ENCODE peak calls at places on chromosomes 7 and 10, in five cellular contexts. Y is lung, B is transverse colon, P is right lobe of liver, O is MM.1S. R is an unnamed sample.

GRCh38 chr10:62224606-62225005 is 44.0 kb downstream of the RTKN2 start:
- DNase-seq in Y (no peak), B (no peak), P (no peak), O (no peak), R (no peak)

GRCh38 chr7:144526912-144527610 is 123.6 kb upstream of the NOBOX start:
- DNase-seq in Y (no peak), B (no peak), P (no peak), O (no peak), R (no peak)

GRCh38 chr10:74231375-74231774 is 80.4 kb downstream of the ADK start:
- DNase-seq in Y (no peak), B (no peak), P (no peak), O (no peak), R (no peak)

GRCh38 chr7:26899519-26899918 is 35.1 kb upstream of the SKAP2 start:
- DNase-seq in Y (no peak), B (no peak), P (no peak), O (no peak), R (no peak)

GRCh38 chr7:84002348-84002747 is 192.2 kb downstream of the SEMA3A start:
- DNase-seq in Y (no peak), B (no peak), P (no peak), O (no peak), R (no peak)

GRCh38 chr7:44617225-44617885 is 10.9 kb downstream of the OGDH start:
- DNase-seq in Y (no peak), B (no peak), P (no peak), O (no peak), R (no peak)

GRCh38 chr7:133871757-133872156 is 255.4 kb upstream of the LRGUK start:
- DNase-seq in Y (no peak), B (no peak), P (no peak), O (no peak), R (no peak)

GRCh38 chr10:99917963-99918825 is 91.6 kb downstream of the DNMBP start:
- DNase-seq in Y (peak), B (peak), P (peak), O (no peak), R (peak)

GRCh38 chr7:114082934-114083647 is 164.3 kb upstream of the PPP1R3A start:
- DNase-seq in Y (no peak), B (peak), P (peak), O (no peak), R (no peak)

GRCh38 chr7:56097700-56098099 is 4.9 kb upstream of the PHKG1 start:
- DNase-seq in Y (no peak), B (no peak), P (no peak), O (peak), R (no peak)

GRCh38 chr7:36208997-36209813 is 56.2 kb downstream of the EEPD1 start:
- DNase-seq in Y (no peak), B (no peak), P (no peak), O (no peak), R (no peak)

GRCh38 chr7:105530546-105530945 is 1.5 kb upstream of the RINT1 start:
- DNase-seq in Y (no peak), B (no peak), P (no peak), O (no peak), R (no peak)

GRCh38 chr10:63114031-63114814 is 18.9 kb upstream of the NRBF2 start:
- DNase-seq in Y (peak), B (peak), P (peak), O (no peak), R (no peak)

GRCh38 chr10:100528885-100529472 is 692 bp downstream of the NDUFB8 start:
- DNase-seq in Y (no peak), B (no peak), P (peak), O (no peak), R (peak)

GRCh38 chr7:47513741-47514241 is 68.1 kb downstream of the TNS3 start:
- DNase-seq in Y (no peak), B (no peak), P (no peak), O (no peak), R (no peak)

GRCh38 chr10:58399410-58399809 is 14.2 kb downstream of the TFAM start:
- DNase-seq in Y (no peak), B (no peak), P (no peak), O (no peak), R (no peak)

GRCh38 chr10:88932539-88933256 is 19.9 kb downstream of the ACTA2 start:
- DNase-seq in Y (peak), B (peak), P (no peak), O (peak), R (peak)

GRCh38 chr10:15745748-15746147 is 26.0 kb upstream of the ITGA8 start:
- DNase-seq in Y (peak), B (no peak), P (no peak), O (no peak), R (no peak)

GRCh38 chr7:42876182-42877068 is 35.4 kb downstream of the C7orf25 start:
- DNase-seq in Y (peak), B (peak), P (no peak), O (peak), R (peak)

GRCh38 chr7:26858735-26859134 is 5.7 kb downstream of the SKAP2 start:
- DNase-seq in Y (no peak), B (no peak), P (no peak), O (no peak), R (no peak)

GRCh38 chr7:144037414-144038096 is 11.2 kb upstream of the OR2A5 start:
- DNase-seq in Y (no peak), B (no peak), P (no peak), O (no peak), R (no peak)

GRCh38 chr10:58625070-58625469 is 112.4 kb downstream of the BICC1 start:
- DNase-seq in Y (no peak), B (no peak), P (no peak), O (no peak), R (no peak)

GRCh38 chr7:33423646-33424020 is 294.3 kb downstream of the BBS9 start:
- DNase-seq in Y (no peak), B (no peak), P (no peak), O (peak), R (peak)

GRCh38 chr10:29993319-29993876 is 66.0 kb downstream of the JCAD start:
- DNase-seq in Y (no peak), B (no peak), P (no peak), O (no peak), R (no peak)

GRCh38 chr10:98403812-98404504 is 11.0 kb downstream of the PYROXD2 start:
- DNase-seq in Y (no peak), B (no peak), P (no peak), O (no peak), R (no peak)

GRCh38 chr7:109751241-109751640 is 1181.6 kb downstream of the DNAJB9 start:
- DNase-seq in Y (no peak), B (no peak), P (no peak), O (no peak), R (no peak)

GRCh38 chr10:14530465-14530864 is 199.7 kb upstream of the FRMD4A start:
- DNase-seq in Y (no peak), B (no peak), P (no peak), O (no peak), R (no peak)

GRCh38 chr10:118307768-118308347 is 34.3 kb downstream of the FAM204A start:
- DNase-seq in Y (no peak), B (no peak), P (no peak), O (no peak), R (no peak)

GRCh38 chr10:16843252-16843870 is 26.1 kb upstream of the RSU1 start:
- DNase-seq in Y (no peak), B (no peak), P (no peak), O (peak), R (peak)

GRCh38 chr10:121337356-121337936 is 260.8 kb downstream of the FGFR2 start:
- DNase-seq in Y (no peak), B (no peak), P (no peak), O (no peak), R (no peak)

GRCh38 chr10:75460059-75460458 is 28.6 kb downstream of the LRMDA start:
- DNase-seq in Y (no peak), B (no peak), P (no peak), O (no peak), R (no peak)

GRCh38 chr10:44650576-44651394 is 260.4 kb upstream of the TMEM72 start:
- DNase-seq in Y (no peak), B (no peak), P (no peak), O (no peak), R (no peak)

GRCh38 chr7:151015967-151016366 is 8.3 kb downstream of the ATG9B start:
- DNase-seq in Y (no peak), B (no peak), P (no peak), O (no peak), R (no peak)
- H3K27ac ChIP-seq in Y (no peak), B (no peak), P (no peak), O (no peak), R (no peak)

GRCh38 chr7:2644514-2645273 is 12.9 kb downstream of the TTYH3 start:
- DNase-seq in Y (no peak), B (no peak), P (no peak), O (no peak), R (no peak)

GRCh38 chr7:2646336-2646679 is 14.5 kb downstream of the TTYH3 start:
- DNase-seq in Y (no peak), B (no peak), P (no peak), O (no peak), R (no peak)

GRCh38 chr7:2646680-2647571 is 15.1 kb downstream of the TTYH3 start:
- DNase-seq in Y (no peak), B (no peak), P (no peak), O (no peak), R (no peak)

GRCh38 chr7:2643386-2644229 is 11.8 kb downstream of the TTYH3 start:
- DNase-seq in Y (no peak), B (no peak), P (no peak), O (peak), R (peak)

GRCh38 chr7:2645274-2645868 is 13.6 kb downstream of the TTYH3 start:
- DNase-seq in Y (no peak), B (no peak), P (no peak), O (peak), R (peak)
- H3K4me3 ChIP-seq in Y (no peak), B (no peak), P (no peak), O (no peak), R (peak)

GRCh38 chr7:141562972-141563371 is 11.8 kb downstream of the AGK start:
- DNase-seq in Y (no peak), B (no peak), P (no peak), O (no peak), R (no peak)

GRCh38 chr7:141562036-141562435 is 10.8 kb downstream of the AGK start:
- DNase-seq in Y (no peak), B (no peak), P (no peak), O (no peak), R (no peak)

GRCh38 chr7:141557360-141557759 is 6.2 kb downstream of the AGK start:
- DNase-seq in Y (no peak), B (no peak), P (no peak), O (peak), R (peak)

GRCh38 chr7:141562543-141562942 is 11.3 kb downstream of the AGK start:
- DNase-seq in Y (no peak), B (no peak), P (no peak), O (no peak), R (no peak)

DNA sequence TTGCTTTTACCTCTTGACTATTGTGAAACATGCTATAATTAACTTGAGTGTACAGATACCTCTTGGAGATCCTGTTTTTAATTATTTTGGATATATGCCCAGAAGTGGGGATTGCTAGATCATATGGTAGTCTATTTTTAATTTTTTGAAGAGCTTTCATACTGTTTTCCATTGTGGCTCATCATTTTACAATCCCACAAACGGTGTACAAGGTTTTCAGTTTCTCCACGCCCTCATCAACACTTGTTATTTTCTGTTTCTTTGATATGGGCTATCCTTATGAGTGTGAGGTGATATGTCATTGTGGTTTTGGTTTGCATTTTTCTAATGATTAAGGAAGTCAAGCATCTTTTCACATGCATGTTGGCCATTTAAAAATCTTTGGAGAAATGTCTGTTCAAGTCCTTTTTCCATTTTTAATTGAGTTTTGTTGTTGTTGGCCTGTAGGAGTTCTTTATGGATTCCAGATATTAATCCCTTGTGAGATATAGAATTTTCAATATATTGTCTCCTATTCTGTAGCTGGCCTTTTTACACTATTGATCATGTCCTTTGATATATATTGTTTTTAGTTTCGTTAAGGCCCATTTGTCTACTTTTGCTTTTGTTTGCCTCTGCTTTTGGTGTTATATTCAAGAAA is 7.5 kb downstream of the AGK start:
- DNase-seq in Y (no peak), B (no peak), P (no peak), O (peak), R (peak)
- H3K27ac ChIP-seq in Y (no peak), B (no peak), P (no peak), O (peak), R (no peak)

GRCh38 chr10:86632009-86632800 is 22.1 kb upstream of the OPN4 start:
- DNase-seq in Y (no peak), B (peak), P (peak), O (no peak), R (no peak)
- H3K4me3 ChIP-seq in Y (no peak), B (peak), P (no peak), O (no peak), R (no peak)

GRCh38 chr10:32366588-32366987 is 19.6 kb upstream of the EPC1 start:
- DNase-seq in Y (no peak), B (no peak), P (no peak), O (no peak), R (no peak)

GRCh38 chr10:32357056-32357735 is 10.2 kb upstream of the EPC1 start:
- DNase-seq in Y (no peak), B (no peak), P (no peak), O (no peak), R (no peak)

GRCh38 chr10:32366111-32366510 is 19.2 kb upstream of the EPC1 start:
- DNase-seq in Y (no peak), B (no peak), P (no peak), O (no peak), R (no peak)

GRCh38 chr10:32360241-32360640 is 13.3 kb upstream of the EPC1 start:
- DNase-seq in Y (no peak), B (no peak), P (no peak), O (no peak), R (no peak)

DNA sequence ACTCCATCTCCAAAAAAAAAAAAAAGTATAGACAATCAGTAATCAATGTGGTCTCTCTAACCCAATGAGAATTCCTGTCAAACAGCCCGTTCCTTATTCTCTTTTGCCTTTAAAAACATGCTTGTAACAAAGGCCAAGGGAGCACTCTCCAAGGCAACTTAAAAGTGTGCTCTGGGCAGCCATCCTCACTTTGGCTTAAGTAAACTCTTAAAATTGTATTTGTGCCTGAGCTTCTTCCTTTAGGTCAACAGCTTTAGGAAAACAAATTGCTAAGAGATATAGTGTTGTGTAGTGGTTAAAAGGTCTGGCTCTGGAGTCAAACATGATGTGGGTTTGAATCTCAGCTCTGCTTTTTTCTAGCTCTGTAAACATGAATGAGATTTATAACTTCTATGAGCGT is 13.9 kb upstream of the EPC1 start:
- DNase-seq in Y (no peak), B (no peak), P (no peak), O (no peak), R (no peak)
- H3K27ac ChIP-seq in Y (no peak), B (no peak), P (no peak), O (no peak), R (no peak)

GRCh38 chr7:150992833-150993302 is 2.1 kb downstream of the NOS3 start:
- DNase-seq in Y (no peak), B (no peak), P (peak), O (no peak), R (peak)
- H3K4me3 ChIP-seq in Y (no peak), B (no peak), P (no peak), O (no peak), R (no peak)

GRCh38 chr10:78771215-78771614 is 297.6 kb upstream of the ZMIZ1 start:
- DNase-seq in Y (no peak), B (no peak), P (no peak), O (no peak), R (no peak)
- H3K27ac ChIP-seq in Y (no peak), B (peak), P (no peak), O (no peak), R (no peak)

GRCh38 chr10:52965938-52966401 is 193.4 kb upstream of the MBL2 start:
- DNase-seq in Y (no peak), B (no peak), P (no peak), O (peak), R (peak)

GRCh38 chr10:52966904-52967303 is 194.3 kb upstream of the MBL2 start:
- DNase-seq in Y (no peak), B (no peak), P (no peak), O (no peak), R (no peak)

GRCh38 chr10:52967806-52968795 is 195.5 kb upstream of the MBL2 start:
- DNase-seq in Y (no peak), B (no peak), P (no peak), O (no peak), R (no peak)

GRCh38 chr10:52961298-52961697 is 188.7 kb upstream of the MBL2 start:
- DNase-seq in Y (no peak), B (no peak), P (no peak), O (no peak), R (no peak)

DNA sequence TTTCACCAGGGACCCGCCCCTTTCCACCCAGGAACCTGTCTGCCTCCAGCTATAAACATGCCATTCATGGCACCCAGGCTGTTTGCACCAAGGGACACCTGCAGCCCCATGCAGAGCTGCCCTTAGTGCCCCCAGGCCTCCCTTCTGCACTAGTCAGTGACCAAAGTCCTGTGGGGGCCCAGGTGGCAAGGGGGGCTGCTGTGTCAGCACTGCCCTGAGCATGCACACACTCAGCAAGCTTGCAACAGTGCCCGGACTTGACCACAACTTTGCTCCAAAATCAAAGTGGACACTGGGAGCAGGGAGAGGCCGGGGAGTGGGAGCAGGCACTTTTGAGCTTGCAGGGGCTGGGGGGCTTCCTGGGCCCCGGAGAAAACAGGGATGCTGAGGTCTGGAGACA is 192.9 kb upstream of the MBL2 start:
- DNase-seq in Y (no peak), B (no peak), P (no peak), O (no peak), R (no peak)
- H3K4me3 ChIP-seq in Y (no peak), B (no peak), P (no peak), O (no peak), R (no peak)

GRCh38 chr7:112646787-112647186 is 143.4 kb downstream of the TMEM168 start:
- DNase-seq in Y (no peak), B (no peak), P (no peak), O (no peak), R (no peak)
- H3K27ac ChIP-seq in Y (no peak), B (no peak), P (no peak), O (no peak), R (no peak)